ENCODE peak calls at places on chromosome 19, in five cellular contexts. Y is nephron progenitor cell, V is choroid plexus epithelial cell, L is thyroid gland, M is fibroblast of pulmonary artery. F is an unnamed sample.

GRCh38 chr19:11355160-11356073 is at the start of gene PLPPR2:
- DNase-seq in Y (peak), V (peak), L (peak), M (peak), F (peak)

GRCh38 chr19:11296264-11296663 is 304 bp downstream of the TSPAN16 start:
- DNase-seq in Y (no peak), V (no peak), L (no peak), M (peak), F (no peak)

GRCh38 chr19:51751655-51752054 is at the start of gene FPR1:
- DNase-seq in Y (no peak), V (peak), L (no peak), M (peak), F (no peak)

GRCh38 chr19:40691421-40692211 is 1.2 kb upstream of the NUMBL start:
- DNase-seq in Y (peak), V (no peak), L (peak), M (no peak), F (no peak)

GRCh38 chr19:41707502-41707812 is 969 bp upstream of the CEACAM5 start:
- DNase-seq in Y (no peak), V (no peak), L (no peak), M (no peak), F (no peak)

GRCh38 chr19:56821209-56821608 is 19.3 kb downstream of the PEG3 start:
- DNase-seq in Y (no peak), V (no peak), L (no peak), M (no peak), F (no peak)

GRCh38 chr19:40425450-40426287 is at the start of gene SERTAD1:
- DNase-seq in Y (peak), V (peak), L (peak), M (peak), F (peak)

GRCh38 chr19:30227661-30228112 is 144.5 kb upstream of the ZNF536 start:
- DNase-seq in Y (peak), V (peak), L (peak), M (peak), F (no peak)

GRCh38 chr19:38079926-38080380 is 144.1 kb downstream of the DPF1 start:
- DNase-seq in Y (no peak), V (peak), L (no peak), M (peak), F (no peak)

GRCh38 chr19:58227964-58228583 is 640 bp upstream of the ZNF544 start:
- DNase-seq in Y (no peak), V (peak), L (peak), M (no peak), F (no peak)

GRCh38 chr19:7224205-7224833 is 69.9 kb downstream of the INSR start:
- DNase-seq in Y (no peak), V (peak), L (peak), M (peak), F (no peak)

GRCh38 chr19:4694211-4694987 is 24.3 kb upstream of the MYDGF start:
- DNase-seq in Y (no peak), V (peak), L (peak), M (peak), F (no peak)

GRCh38 chr19:29467824-29468401 is 57.9 kb upstream of the VSTM2B start:
- DNase-seq in Y (peak), V (peak), L (no peak), M (peak), F (no peak)

GRCh38 chr19:47507924-47508553 is 6.8 kb downstream of the NAPA start:
- DNase-seq in Y (no peak), V (peak), L (peak), M (no peak), F (no peak)

GRCh38 chr19:50778906-50779430 is 8.7 kb downstream of the GPR32 start:
- DNase-seq in Y (no peak), V (no peak), L (no peak), M (no peak), F (no peak)

GRCh38 chr19:19113040-19113541 is 25.2 kb downstream of the TMEM161A start:
- DNase-seq in Y (peak), V (peak), L (no peak), M (peak), F (no peak)

GRCh38 chr19:33404506-33404905 is 31.0 kb downstream of the CEBPG start:
- DNase-seq in Y (no peak), V (no peak), L (peak), M (no peak), F (no peak)

GRCh38 chr19:30564551-30565011 is 192.4 kb downstream of the ZNF536 start:
- DNase-seq in Y (no peak), V (no peak), L (no peak), M (no peak), F (no peak)

GRCh38 chr19:48635263-48635965 is 1.8 kb downstream of the DBP start:
- DNase-seq in Y (peak), V (no peak), L (peak), M (peak), F (peak)

GRCh38 chr19:53132231-53132991 is at the start of gene ZNF415:
- DNase-seq in Y (peak), V (peak), L (peak), M (peak), F (peak)

GRCh38 chr19:5719961-5720790 is at the start of the genes CATSPERD and LONP1:
- DNase-seq in Y (peak), V (peak), L (peak), M (peak), F (peak)

GRCh38 chr19:54282706-54283105 is 1.8 kb upstream of the LILRB2 start:
- DNase-seq in Y (no peak), V (no peak), L (no peak), M (no peak), F (no peak)

GRCh38 chr19:46372901-46373572 is 26.1 kb downstream of the PPP5C start:
- DNase-seq in Y (no peak), V (peak), L (peak), M (peak), F (no peak)

GRCh38 chr19:47187797-47188196 is 43.2 kb downstream of the BBC3 start:
- DNase-seq in Y (no peak), V (no peak), L (no peak), M (no peak), F (no peak)

GRCh38 chr19:35718345-35719041 is 690 bp downstream of the KMT2B start:
- DNase-seq in Y (peak), V (peak), L (peak), M (peak), F (peak)

GRCh38 chr19:40416918-40417713 is 3.9 kb upstream of the PRX start:
- DNase-seq in Y (no peak), V (peak), L (no peak), M (peak), F (no peak)

GRCh38 chr19:18300930-18301717 is 19.7 kb upstream of the JUND start:
- DNase-seq in Y (no peak), V (peak), L (peak), M (peak), F (no peak)

GRCh38 chr19:54335164-54335563 is 3.8 kb downstream of the LILRA4 start:
- DNase-seq in Y (no peak), V (no peak), L (no peak), M (no peak), F (no peak)

GRCh38 chr19:15631817-15632216 is 8.9 kb upstream of the CYP4F3 start:
- DNase-seq in Y (no peak), V (peak), L (no peak), M (no peak), F (no peak)

GRCh38 chr19:18967358-18968146 is 26.5 kb upstream of the HOMER3 start:
- DNase-seq in Y (peak), V (peak), L (peak), M (peak), F (no peak)

GRCh38 chr19:16384688-16385087 is 60.1 kb downstream of the KLF2 start:
- DNase-seq in Y (no peak), V (no peak), L (peak), M (no peak), F (no peak)

GRCh38 chr19:30132312-30133075 is 190.5 kb downstream of the URI1 start:
- DNase-seq in Y (no peak), V (no peak), L (no peak), M (no peak), F (no peak)

GRCh38 chr19:50314724-50315700 is 14.2 kb downstream of the KCNC3 start:
- DNase-seq in Y (peak), V (no peak), L (no peak), M (no peak), F (no peak)

GRCh38 chr19:6970478-6970877 is 50.8 kb downstream of the MBD3L2B start:
- DNase-seq in Y (no peak), V (no peak), L (no peak), M (no peak), F (no peak)

GRCh38 chr19:51799311-51799997 is 4.5 kb downstream of the FPR3 start:
- DNase-seq in Y (no peak), V (peak), L (peak), M (peak), F (no peak)

GRCh38 chr19:17311455-17312248 is 2.3 kb downstream of the DDA1 start:
- DNase-seq in Y (no peak), V (peak), L (no peak), M (peak), F (no peak)

GRCh38 chr19:35260694-35261304 is 8.0 kb upstream of the USF2 start:
- DNase-seq in Y (no peak), V (no peak), L (no peak), M (no peak), F (peak)

GRCh38 chr19:2663920-2664571 is 38.4 kb downstream of the GNG7 start:
- DNase-seq in Y (no peak), V (no peak), L (no peak), M (no peak), F (no peak)
- TF ChIP-seq CTCF in Y (no peak), V (peak), L (no peak), M (peak), F (no peak)

GRCh38 chr19:55676384-55676783 is 1.4 kb downstream of the EPN1 start:
- DNase-seq in Y (no peak), V (peak), L (no peak), M (peak), F (no peak)
- TF ChIP-seq CTCF in Y (no peak), V (peak), L (no peak), M (peak), F (no peak)

DNA sequence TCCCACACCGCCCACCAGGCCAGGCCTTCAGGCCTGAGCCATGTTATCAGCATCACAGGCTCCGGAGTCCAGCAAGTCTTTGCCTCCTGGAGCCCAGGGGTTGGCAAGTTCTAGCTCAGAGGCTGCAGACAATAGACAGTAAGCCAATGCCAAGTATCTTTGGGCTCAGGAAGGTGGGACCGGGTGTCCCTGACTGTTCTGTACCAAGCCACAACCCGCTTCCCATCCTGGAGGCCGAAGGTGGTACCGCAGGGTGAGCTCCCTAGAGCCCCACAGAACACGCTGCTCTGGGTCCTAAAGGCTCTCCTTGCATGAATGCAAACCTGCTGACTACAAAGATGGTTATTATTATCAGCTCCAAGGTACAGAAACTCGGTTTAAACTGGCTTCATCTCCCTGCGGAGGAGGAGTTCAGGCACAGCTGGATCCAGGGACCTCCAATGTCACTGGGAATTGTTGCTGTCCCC is 5.5 kb upstream of the FSTL3 start:
- DNase-seq in Y (no peak), V (no peak), L (no peak), M (no peak), F (no peak)
- TF ChIP-seq CTCF in Y (no peak), V (peak), L (no peak), M (peak), F (no peak)

GRCh38 chr19:13640611-13641010 is 123.7 kb upstream of the MRI1 start:
- DNase-seq in Y (no peak), V (no peak), L (no peak), M (no peak), F (no peak)

GRCh38 chr19:13646758-13647157 is 117.6 kb upstream of the MRI1 start:
- DNase-seq in Y (no peak), V (no peak), L (no peak), M (no peak), F (no peak)

GRCh38 chr19:13639342-13639929 is 124.9 kb upstream of the MRI1 start:
- DNase-seq in Y (no peak), V (no peak), L (no peak), M (no peak), F (no peak)

GRCh38 chr19:13644648-13645047 is 119.7 kb upstream of the MRI1 start:
- DNase-seq in Y (no peak), V (no peak), L (no peak), M (no peak), F (no peak)
- TF ChIP-seq CTCF in Y (no peak), V (no peak), L (no peak), M (no peak), F (no peak)

GRCh38 chr19:39412100-39412866 is at the start of gene PLEKHG2:
- DNase-seq in Y (peak), V (peak), L (peak), M (peak), F (peak)

GRCh38 chr19:39413269-39413902 is 917 bp downstream of the PLEKHG2 start:
- DNase-seq in Y (peak), V (peak), L (peak), M (peak), F (peak)

GRCh38 chr19:39415111-39416046 is 2.9 kb downstream of the PLEKHG2 start:
- DNase-seq in Y (no peak), V (no peak), L (no peak), M (no peak), F (no peak)

GRCh38 chr19:39412867-39413268 is 399 bp downstream of the PLEKHG2 start:
- DNase-seq in Y (no peak), V (no peak), L (peak), M (no peak), F (no peak)

DNA sequence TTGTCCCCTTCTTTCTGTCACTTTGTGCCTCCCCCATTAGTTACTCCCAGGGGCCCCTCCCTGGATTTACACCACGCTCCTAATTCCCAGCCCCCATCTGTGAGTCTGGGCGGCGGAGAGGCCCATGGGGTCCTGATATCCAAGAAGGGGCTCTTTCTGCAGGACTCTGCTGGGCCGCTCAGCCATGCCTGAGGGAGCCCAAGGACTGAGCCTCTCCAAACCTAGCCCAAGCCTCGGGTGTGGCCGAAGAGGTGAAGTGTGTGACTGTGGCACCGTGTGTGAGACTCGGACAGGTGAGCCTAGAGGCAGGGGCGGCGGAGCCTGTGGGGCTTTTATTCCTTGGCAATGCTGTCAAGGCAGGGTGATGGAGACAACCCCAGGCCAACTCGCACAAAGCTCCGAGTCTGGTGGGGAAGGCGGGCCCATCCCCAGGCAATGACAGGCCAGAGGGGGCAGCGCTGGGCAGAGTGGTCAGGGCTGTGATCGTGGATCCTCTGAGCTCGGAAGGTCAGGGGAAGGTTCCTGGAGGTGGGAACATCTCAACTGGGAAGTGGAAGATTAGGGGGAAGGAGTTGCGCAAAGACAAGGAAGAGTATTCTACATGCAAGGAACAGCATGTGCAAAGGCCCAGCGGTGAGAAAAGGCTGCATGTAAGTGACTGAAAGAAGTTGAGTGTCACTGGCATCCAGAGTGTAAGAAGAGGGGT is 1.6 kb downstream of the PLEKHG2 start:
- DNase-seq in Y (peak), V (no peak), L (peak), M (no peak), F (no peak)
- TF ChIP-seq CTCF in Y (no peak), V (peak), L (no peak), M (no peak), F (no peak)

GRCh38 chr19:55646889-55647731 is 902 bp upstream of the CCDC106 start:
- DNase-seq in Y (no peak), V (no peak), L (no peak), M (no peak), F (no peak)
- TF ChIP-seq CTCF in Y (no peak), V (no peak), L (no peak), M (no peak), F (no peak)

DNA sequence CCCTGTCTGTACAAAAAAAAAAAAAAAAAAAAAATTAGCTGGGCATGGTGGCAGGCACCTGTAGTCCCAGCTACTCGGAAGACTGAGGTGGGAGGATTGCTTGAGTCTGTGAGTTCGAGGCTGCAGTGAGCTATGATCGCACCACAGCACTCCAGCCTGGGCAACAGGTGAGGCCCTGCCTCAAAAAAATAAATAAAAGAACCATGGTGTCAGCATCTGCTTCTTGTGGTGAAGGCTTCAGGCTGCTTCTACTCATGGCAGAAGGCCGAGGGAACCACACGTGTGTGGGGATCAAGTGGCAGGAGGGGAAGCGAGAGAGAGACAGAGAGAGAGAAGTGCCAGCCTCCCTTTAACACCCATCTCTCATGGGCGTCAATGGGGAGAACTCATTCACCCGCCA is 13.5 kb downstream of the BCL3 start:
- DNase-seq in Y (no peak), V (no peak), L (no peak), M (no peak), F (no peak)
- TF ChIP-seq CTCF in Y (no peak), V (no peak), L (no peak), M (no peak), F (no peak)

GRCh38 chr19:22257381-22257780 is 28.9 kb upstream of the ZNF729 start:
- DNase-seq in Y (no peak), V (no peak), L (no peak), M (no peak), F (no peak)
- TF ChIP-seq CTCF in Y (no peak), V (no peak), L (no peak), M (no peak), F (no peak)